ENCODE peak calls at places on chromosomes 6 and 20, in seven cellular contexts. S is esophagus muscularis mucosa, E is lower leg skin, D is H1, O is transverse colon, K is heart left ventricle, R is ovary. P is an unnamed sample.

GRCh38 chr6:45988635-45989034 is 27.0 kb downstream of the CLIC5 start:
- DNase-seq in S (no peak), E (no peak), D (no peak), O (no peak), K (peak), R (no peak), P (no peak)

GRCh38 chr6:75933387-75933975 is 139.0 kb downstream of the IMPG1 start:
- DNase-seq in S (no peak), E (no peak), D (no peak), O (no peak), K (no peak), R (peak), P (no peak)

GRCh38 chr6:161745594-161745993 is 471.7 kb upstream of the AGPAT4 start:
- DNase-seq in S (no peak), E (no peak), D (no peak), O (no peak), K (no peak), R (no peak), P (no peak)

GRCh38 chr20:37669773-37670236 is 24.0 kb upstream of the CTNNBL1 start:
- DNase-seq in S (no peak), E (no peak), D (no peak), O (no peak), K (no peak), R (no peak), P (no peak)

GRCh38 chr6:27871919-27872633 is 40.1 kb downstream of the OR2B2 start:
- DNase-seq in S (no peak), E (peak), D (peak), O (peak), K (peak), R (peak), P (peak)

GRCh38 chr20:39607124-39607523 is 645.0 kb downstream of the DHX35 start:
- DNase-seq in S (no peak), E (no peak), D (no peak), O (no peak), K (no peak), R (no peak), P (no peak)

GRCh38 chr6:140073456-140073855 is 699.0 kb upstream of the CITED2 start:
- DNase-seq in S (no peak), E (no peak), D (no peak), O (no peak), K (no peak), R (no peak), P (no peak)

GRCh38 chr6:140957334-140957733 is 1175.4 kb upstream of the GJE1 start:
- DNase-seq in S (no peak), E (no peak), D (no peak), O (no peak), K (no peak), R (no peak), P (no peak)

GRCh38 chr6:30670760-30671527 is 1.9 kb downstream of the DHX16 start:
- DNase-seq in S (no peak), E (no peak), D (no peak), O (no peak), K (no peak), R (no peak), P (no peak)

GRCh38 chr6:157648561-157648960 is 174.5 kb upstream of the SNX9 start:
- DNase-seq in S (no peak), E (no peak), D (no peak), O (no peak), K (no peak), R (no peak), P (no peak)

GRCh38 chr20:62165762-62166399 is 16.9 kb upstream of the MTG2 start:
- DNase-seq in S (no peak), E (no peak), D (no peak), O (no peak), K (peak), R (peak), P (no peak)

GRCh38 chr20:47876348-47877056 is 91.2 kb upstream of the SULF2 start:
- DNase-seq in S (no peak), E (no peak), D (no peak), O (no peak), K (no peak), R (no peak), P (no peak)

GRCh38 chr6:3742426-3743344 is 8.8 kb downstream of the PXDC1 start:
- DNase-seq in S (peak), E (peak), D (peak), O (peak), K (peak), R (peak), P (peak)

DNA sequence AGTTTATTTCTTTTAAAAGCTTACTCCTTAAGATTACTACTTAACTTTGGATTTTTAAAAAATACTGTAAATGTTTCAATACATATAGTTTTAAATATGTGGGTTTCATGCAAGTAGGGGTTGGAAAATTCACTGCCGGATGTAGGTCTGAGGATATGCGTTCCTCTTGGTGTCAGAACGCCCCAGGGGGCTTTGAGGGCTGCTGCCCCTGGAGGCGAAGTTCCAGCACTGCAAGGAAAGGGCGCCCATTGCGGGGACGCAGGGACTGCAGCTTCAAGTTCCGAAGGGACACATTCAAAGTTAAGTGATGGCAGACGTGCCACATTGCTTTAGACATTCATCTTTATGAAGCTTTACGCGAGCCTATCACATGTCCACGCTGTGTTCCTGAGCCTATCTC is 152.9 kb downstream of the SOD2 start:
- DNase-seq in S (no peak), E (no peak), D (peak), O (no peak), K (no peak), R (no peak), P (no peak)
- TF ChIP-seq CTCF in S (no peak), E (no peak), D (peak), O (no peak), K (no peak), R (no peak), P (no peak)

DNA sequence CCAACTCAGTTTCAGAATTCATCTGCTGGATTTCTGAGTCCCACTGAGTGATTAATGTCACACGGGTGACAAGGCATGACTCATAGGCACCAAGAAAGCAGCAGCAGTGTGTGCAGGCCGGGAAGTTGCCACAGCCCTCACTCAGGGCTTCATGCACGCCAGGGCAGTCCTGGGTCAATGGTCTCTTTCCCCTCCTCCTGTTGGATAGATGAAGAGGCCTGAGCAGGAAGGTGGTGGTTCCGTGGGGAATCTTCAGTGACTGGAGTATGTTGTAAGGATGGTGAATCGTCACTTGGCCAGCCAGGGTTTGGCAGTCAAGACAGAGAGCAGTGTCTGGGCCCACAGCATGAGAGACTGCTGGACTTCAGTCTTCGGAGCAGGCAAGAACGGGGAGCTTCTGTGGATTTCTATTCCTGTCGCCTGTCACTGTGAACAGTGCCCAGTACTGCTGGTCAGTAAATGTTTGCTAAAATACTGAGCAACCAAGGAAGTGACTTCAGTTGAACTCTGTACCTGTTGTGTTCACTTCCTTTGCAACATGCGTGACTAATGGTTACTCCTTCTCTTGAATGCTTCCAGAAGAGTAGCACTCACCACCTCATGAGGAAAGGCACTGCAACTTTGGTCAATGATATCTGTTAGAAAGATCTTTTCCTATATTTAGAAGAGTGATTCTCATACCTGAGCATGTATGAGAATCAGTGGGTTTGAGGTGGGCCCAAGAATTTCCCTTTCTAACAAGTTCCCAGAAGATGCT is 62.0 kb upstream of the CD93 start:
- DNase-seq in S (no peak), E (peak), D (no peak), O (no peak), K (no peak), R (no peak), P (no peak)
- TF ChIP-seq POLR2A in S (peak), E (no peak), D (no peak), O (peak), K (no peak), R (no peak), P (no peak)

DNA sequence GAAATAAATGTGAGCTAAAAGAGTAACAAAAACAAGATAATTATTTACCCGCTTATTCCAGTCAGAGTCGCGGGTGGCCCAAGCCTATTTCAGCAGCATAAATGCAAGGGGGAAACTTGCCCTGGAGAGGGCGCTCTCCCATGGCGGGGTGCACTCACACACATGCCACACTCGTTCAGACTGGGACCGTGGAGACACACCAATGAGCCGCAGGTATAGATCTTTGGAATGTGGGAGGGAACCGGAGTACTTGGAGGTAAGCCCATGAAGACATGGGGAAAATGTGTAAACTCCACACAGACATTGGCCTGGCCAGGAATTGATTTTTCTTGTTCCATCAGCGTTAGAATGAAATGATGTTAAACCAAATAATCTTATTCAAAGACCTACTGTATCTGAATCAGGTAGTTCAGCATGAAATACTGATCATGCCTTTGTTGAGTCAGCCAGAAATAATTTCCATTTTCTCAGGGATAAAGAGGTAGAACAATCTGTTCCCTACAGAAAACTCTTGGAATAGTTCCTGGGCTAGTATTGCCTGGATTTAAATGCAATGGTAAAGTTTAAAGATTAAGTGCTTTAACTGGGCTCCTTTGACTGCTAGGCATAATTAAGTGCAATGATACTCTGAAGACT is 191.5 kb downstream of the MCHR2 start:
- DNase-seq in S (peak), E (no peak), D (peak), O (no peak), K (no peak), R (no peak), P (peak)
- TF ChIP-seq CTCF in S (no peak), E (no peak), D (peak), O (no peak), K (no peak), R (no peak), P (no peak)

GRCh38 chr6:52572536-52572935 is 4.3 kb downstream of the TRAM2 start:
- DNase-seq in S (no peak), E (no peak), D (no peak), O (no peak), K (no peak), R (no peak), P (no peak)
- TF ChIP-seq POLR2A in S (no peak), E (no peak), D (no peak), O (no peak), K (no peak), R (no peak), P (no peak)